ENCODE peak calls at places on chromosomes 11 and 22, in seven cellular contexts. H is PC-9, W is GM23338, Q is fibroblast of lung, C is neural progenitor cell, R is K562, J is mammary epithelial cell. G is an unnamed sample.

GRCh38 chr11:18706330-18707243 is 8.0 kb downstream of the TMEM86A start:
- DNase-seq in H (no peak), W (peak; percentile 88), Q (peak; percentile 19), C (no peak), R (no peak), J (no peak), G (peak; percentile 51)

GRCh38 chr11:8040261-8040920 is 40.6 kb upstream of the TUB start:
- DNase-seq in H (no peak), W (no peak), Q (no peak), C (no peak), R (no peak), J (no peak), G (no peak)

GRCh38 chr11:66055021-66055420 is 2.9 kb downstream of the SF3B2 start:
- DNase-seq in H (no peak), W (no peak), Q (no peak), C (no peak), R (no peak), J (no peak), G (no peak)

GRCh38 chr11:20640401-20640800 is 29.0 kb upstream of the NELL1 start:
- DNase-seq in H (no peak), W (no peak), Q (no peak), C (no peak), R (no peak), J (no peak), G (no peak)

GRCh38 chr22:26318975-26319374 is 110.1 kb upstream of the ASPHD2 start:
- DNase-seq in H (no peak), W (peak; percentile 83), Q (peak; percentile 68), C (no peak), R (peak; percentile 12), J (peak; percentile 8), G (no peak)

GRCh38 chr11:107844041-107844440 is 14.5 kb downstream of the SLC35F2 start:
- DNase-seq in H (peak; percentile 91), W (no peak), Q (peak; percentile 82), C (no peak), R (no peak), J (peak; percentile 85), G (no peak)

GRCh38 chr11:8382436-8383053 is 118.9 kb upstream of the LMO1 start:
- DNase-seq in H (no peak), W (no peak), Q (peak; percentile 70), C (no peak), R (no peak), J (peak; percentile 60), G (no peak)

GRCh38 chr11:119168471-119169271 is at the start of gene NLRX1:
- DNase-seq in H (peak; percentile 67), W (peak; percentile 92), Q (peak; percentile 78), C (peak; percentile 90), R (peak; percentile 79), J (peak; percentile 66), G (peak; percentile 85)

GRCh38 chr22:49825944-49826602 is 1.6 kb downstream of the BRD1 start:
- DNase-seq in H (peak; percentile 45), W (no peak), Q (peak; percentile 48), C (no peak), R (peak; percentile 22), J (peak; percentile 46), G (peak; percentile 30)

GRCh38 chr11:69962152-69962551 is 116.0 kb upstream of the ANO1 start:
- DNase-seq in H (peak; percentile 75), W (peak; percentile 19), Q (peak; percentile 70), C (no peak), R (peak; percentile 73), J (peak; percentile 59), G (no peak)

GRCh38 chr11:1796297-1797011 is 32.7 kb upstream of the CTSD start:
- DNase-seq in H (peak; percentile 34), W (peak; percentile 50), Q (no peak), C (no peak), R (no peak), J (peak; percentile 27), G (no peak)

GRCh38 chr11:14119357-14119756 is 156.8 kb downstream of the SPON1 start:
- DNase-seq in H (no peak), W (no peak), Q (no peak), C (no peak), R (no peak), J (peak; percentile 38), G (peak; percentile 8)

GRCh38 chr22:36921309-36922096 is 8.1 kb downstream of the CSF2RB start:
- DNase-seq in H (no peak), W (no peak), Q (no peak), C (no peak), R (no peak), J (no peak), G (peak; percentile 6)

GRCh38 chr11:120146413-120147093 is 8.6 kb upstream of the TRIM29 start:
- DNase-seq in H (no peak), W (no peak), Q (no peak), C (no peak), R (peak; percentile 2), J (no peak), G (no peak)

GRCh38 chr11:9078113-9079041 is 13.0 kb downstream of the SCUBE2 start:
- DNase-seq in H (no peak), W (peak; percentile 60), Q (no peak), C (no peak), R (peak; percentile 28), J (no peak), G (no peak)

GRCh38 chr22:43388420-43388851 is 23.4 kb upstream of the MPPED1 start:
- DNase-seq in H (peak; percentile 46), W (peak; percentile 90), Q (peak; percentile 36), C (peak; percentile 86), R (peak; percentile 72), J (peak; percentile 36), G (peak; percentile 57)

GRCh38 chr22:43627485-43628252 is 184.4 kb downstream of the EFCAB6 start:
- DNase-seq in H (no peak), W (peak; percentile 18), Q (no peak), C (no peak), R (no peak), J (no peak), G (no peak)

GRCh38 chr11:126546191-126546590 is 190.7 kb downstream of the ST3GAL4 start:
- DNase-seq in H (no peak), W (no peak), Q (no peak), C (peak; percentile 34), R (no peak), J (no peak), G (no peak)

GRCh38 chr22:43440556-43440955 is 28.7 kb downstream of the MPPED1 start:
- DNase-seq in H (no peak), W (no peak), Q (no peak), C (no peak), R (no peak), J (no peak), G (no peak)

GRCh38 chr22:27492566-27493201 is 308.9 kb downstream of the MN1 start:
- DNase-seq in H (no peak), W (no peak), Q (no peak), C (no peak), R (no peak), J (no peak), G (no peak)

GRCh38 chr11:11414996-11415395 is 61.9 kb upstream of the CSNK2A3 start:
- DNase-seq in H (no peak), W (no peak), Q (no peak), C (peak; percentile 49), R (no peak), J (no peak), G (no peak)

GRCh38 chr11:78669249-78669648 is 94.6 kb upstream of the NARS2 start:
- DNase-seq in H (no peak), W (no peak), Q (no peak), C (no peak), R (no peak), J (no peak), G (no peak)

GRCh38 chr11:74540270-74540669 is 46.7 kb upstream of the LIPT2 start:
- DNase-seq in H (no peak), W (peak; percentile 34), Q (no peak), C (no peak), R (no peak), J (no peak), G (peak; percentile 10)

GRCh38 chr11:1481483-1481825 is 5.1 kb downstream of the MOB2 start:
- DNase-seq in H (no peak), W (no peak), Q (no peak), C (peak; percentile 42), R (no peak), J (no peak), G (no peak)

GRCh38 chr11:100930185-100930778 is 199.3 kb downstream of the PGR start:
- DNase-seq in H (peak; percentile 71), W (peak; percentile 79), Q (peak; percentile 67), C (peak; percentile 73), R (peak; percentile 33), J (peak; percentile 50), G (peak; percentile 38)

GRCh38 chr11:6655790-6656580 is at the start of gene DCHS1:
- DNase-seq in H (no peak), W (peak; percentile 75), Q (no peak), C (peak; percentile 75), R (no peak), J (no peak), G (no peak)

GRCh38 chr11:65862191-65862735 is 2.0 kb downstream of the MUS81 start:
- DNase-seq in H (peak; percentile 28), W (no peak), Q (no peak), C (peak; percentile 1), R (no peak), J (no peak), G (no peak)

GRCh38 chr11:85918910-85919794 is 64.0 kb downstream of the CCDC83 start:
- DNase-seq in H (no peak), W (no peak), Q (no peak), C (peak; percentile 7), R (no peak), J (no peak), G (no peak)

GRCh38 chr11:3123761-3124733 is 41.1 kb downstream of the OSBPL5 start:
- DNase-seq in H (peak; percentile 67), W (no peak), Q (peak; percentile 95), C (no peak), R (no peak), J (peak; percentile 94), G (no peak)

GRCh38 chr11:12756101-12756500 is 81.9 kb downstream of the TEAD1 start:
- DNase-seq in H (no peak), W (no peak), Q (no peak), C (no peak), R (no peak), J (no peak), G (no peak)
- H4K20me1 ChIP-seq in H (peaks cover 3% of the 10 kb centered on the region), W (peaks cover 48% of the 10 kb centered on the region), Q (peaks cover 11% of the 10 kb centered on the region), C (peaks cover 100% of the 10 kb centered on the region), R (no peaks in the 10 kb centered on the region), J (no peaks in the 10 kb centered on the region), G (no peaks in the 10 kb centered on the region)

GRCh38 chr11:116215471-116216113 is 557.2 kb downstream of the BUD13 start:
- DNase-seq in H (no peak), W (peak; percentile 88), Q (no peak), C (peak; percentile 44), R (no peak), J (no peak), G (peak; percentile 13)
- TF ChIP-seq CTCF in H (no peak), W (peak; percentile 85), Q (no peak), C (peak; percentile 58), R (peak; percentile 43), J (peak; percentile 38), G (peak; percentile 62)

GRCh38 chr22:24954856-24955255 is 2.3 kb downstream of the KIAA1671 start:
- DNase-seq in H (no peak), W (no peak), Q (no peak), C (no peak), R (no peak), J (no peak), G (no peak)
- H3K27ac ChIP-seq in H (no peak overlapping the region), W (no peak overlapping the region), Q (no peak overlapping the region), C (no peak overlapping the region), R (no peak overlapping the region), J (no peak overlapping the region), G (no peak overlapping the region)

DNA sequence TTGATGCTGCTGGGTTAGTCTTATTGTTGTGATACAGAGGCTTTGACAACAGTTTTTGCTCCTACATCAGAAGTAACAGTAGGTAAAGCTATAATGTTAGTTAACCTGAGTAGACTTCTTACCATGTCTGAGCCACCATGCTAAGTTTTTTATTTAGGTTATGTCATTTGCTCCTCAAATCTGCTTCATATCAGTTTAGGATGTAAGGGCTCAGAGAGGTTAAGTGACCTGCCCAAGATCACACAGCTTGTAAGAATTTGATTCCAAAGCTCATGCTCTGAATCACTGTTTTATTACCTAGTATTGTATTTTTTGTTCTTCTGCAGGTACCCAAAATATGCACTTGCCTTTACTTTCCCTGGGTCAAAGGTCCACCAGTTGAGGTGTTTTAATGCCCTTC is 161.7 kb downstream of the COMMD9 start:
- DNase-seq in H (no peak), W (no peak), Q (no peak), C (no peak), R (no peak), J (no peak), G (no peak)
- H4K20me1 ChIP-seq in H (no peaks in the 10 kb centered on the region), W (no peaks in the 10 kb centered on the region), Q (no peaks in the 10 kb centered on the region), C (no peaks in the 10 kb centered on the region), R (no peaks in the 10 kb centered on the region), J (no peaks in the 10 kb centered on the region), G (no peaks in the 10 kb centered on the region)

G was measured in OCI-LY7.